ENCODE peak calls at places on chromosome 1, in four cellular contexts. S is neural progenitor cell, M is cardiac fibroblast, H is Peyer's patch. A is an unnamed sample.

GRCh38 chr1:65734976-65735375 is 57.7 kb upstream of the PDE4B start:
- DNase-seq in S (no peak), H (no peak), M (no peak), A (no peak)

GRCh38 chr1:185074307-185074706 is 28.9 kb downstream of the RNF2 start:
- DNase-seq in S (no peak), H (no peak), M (no peak), A (no peak)

GRCh38 chr1:87131809-87132663 is 196.6 kb upstream of the LMO4 start:
- DNase-seq in H (peak; percentile 80), M (peak; percentile 85), S (peak; percentile 86), A (peak; percentile 76)

GRCh38 chr1:200654660-200655059 is 15.0 kb downstream of the DDX59 start:
- DNase-seq in S (no peak), H (no peak), M (no peak), A (no peak)

GRCh38 chr1:68481041-68481440 is 15.8 kb downstream of the DEPDC1 start:
- DNase-seq in H (no peak), M (no peak), S (no peak), A (no peak)

GRCh38 chr1:51768971-51769601 is 109.4 kb downstream of the NRDC start:
- DNase-seq in M (peak; percentile 86), S (peak; percentile 68), H (no peak), A (peak; percentile 47)

GRCh38 chr1:244836135-244836521 is 670 bp downstream of the COX20 start:
- DNase-seq in H (no peak), S (peak; percentile 27), M (peak; percentile 39), A (no peak)

GRCh38 chr1:161727343-161727924 is 6.1 kb downstream of the FCRLB start:
- DNase-seq in S (no peak), M (peak; percentile 63), H (no peak), A (no peak)

GRCh38 chr1:207964195-207964966 is 53.5 kb upstream of the CD34 start:
- DNase-seq in M (peak; percentile 42), S (no peak), H (no peak), A (no peak)

GRCh38 chr1:231396643-231397042 is 25.4 kb downstream of the EGLN1 start:
- DNase-seq in H (no peak), S (no peak), M (no peak), A (no peak)

GRCh38 chr1:215890438-215890837 is 323.3 kb downstream of the KCTD3 start:
- DNase-seq in M (no peak), H (no peak), S (no peak), A (no peak)

GRCh38 chr1:230681599-230681998 is 32.3 kb downstream of the AGT start:
- DNase-seq in S (no peak), H (no peak), M (peak; percentile 81), A (no peak)

GRCh38 chr1:29236993-29237905 is 927 bp downstream of the PTPRU start:
- DNase-seq in S (peak; percentile 77), H (no peak), M (peak; percentile 73), A (no peak)

GRCh38 chr1:23436520-23437354 is 12.2 kb upstream of the TCEA3 start:
- DNase-seq in H (peak; percentile 91), S (peak; percentile 68), M (no peak), A (no peak)

GRCh38 chr1:94970783-94971182 is 43.9 kb upstream of the CNN3 start:
- DNase-seq in H (no peak), M (no peak), S (peak; percentile 54), A (no peak)

GRCh38 chr1:192709544-192709943 is 73.6 kb downstream of the RGS13 start:
- DNase-seq in H (no peak), S (peak; percentile 75), M (no peak), A (no peak)

GRCh38 chr1:196558424-196558823 is 49.8 kb downstream of the KCNT2 start:
- DNase-seq in H (no peak), S (no peak), M (peak; percentile 89), A (no peak)

GRCh38 chr1:35691080-35691479 is 27.6 kb downstream of the C1orf216 start:
- DNase-seq in S (peak; percentile 68), M (no peak), H (no peak), A (no peak)

GRCh38 chr1:53277326-53277725 is 39.0 kb upstream of the MAGOH start:
- DNase-seq in S (no peak), H (no peak), M (no peak), A (no peak)

GRCh38 chr1:182720465-182720864 is 36.1 kb upstream of the RGS8 start:
- DNase-seq in H (no peak), M (peak; percentile 7), S (peak; percentile 37), A (no peak)

GRCh38 chr1:149903836-149904491 is 4.6 kb downstream of the BOLA1 start:
- DNase-seq in M (no peak), H (no peak), S (no peak), A (no peak)

GRCh38 chr1:10835423-10836421 is 39.3 kb upstream of the CASZ1 start:
- DNase-seq in M (peak; percentile 39), S (peak; percentile 98), H (peak; percentile 78), A (no peak)
- TF ChIP-seq CTCF in M (no peak), S (peak; percentile 41), H (no peak), A (no peak)

GRCh38 chr1:4659247-4659646 is 4.8 kb downstream of the AJAP1 start:
- DNase-seq in H (no peak), S (peak; percentile 56), M (no peak), A (no peak)
- TF ChIP-seq CTCF in H (no peak), S (no peak), M (no peak), A (no peak)

GRCh38 chr1:205387845-205388244 is 31.1 kb upstream of the KLHDC8A start:
- DNase-seq in M (no peak), S (no peak), H (no peak), A (no peak)
- TF ChIP-seq CTCF in M (no peak), S (no peak), H (no peak), A (no peak)

DNA sequence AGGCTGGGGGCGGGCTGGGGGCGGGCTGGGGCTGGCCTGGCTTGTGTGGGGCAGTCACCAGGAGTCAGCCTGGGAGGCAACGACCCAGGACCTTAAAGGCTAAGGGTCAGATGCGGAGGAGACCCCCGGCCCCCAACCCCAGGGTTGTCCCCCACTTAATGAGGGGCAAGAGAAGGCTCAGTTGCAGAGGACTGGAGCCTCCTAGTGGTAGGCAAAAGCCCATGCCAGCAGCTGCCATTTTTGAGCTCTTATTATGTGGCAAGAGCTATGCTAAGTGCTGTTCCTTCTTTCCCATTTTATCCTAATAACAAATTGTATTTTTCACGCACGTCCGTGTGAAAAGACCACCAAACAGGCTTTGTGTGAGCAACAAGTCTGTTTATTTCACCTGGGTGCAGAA is 8.0 kb downstream of the KIAA1614 start:
- DNase-seq in M (no peak), H (no peak), S (no peak), A (no peak)
- TF ChIP-seq CTCF in M (peak; percentile 45), H (no peak), S (peak; percentile 48), A (peak; percentile 10)

GRCh38 chr1:151839457-151840409 is at the start of gene C2CD4D:
- DNase-seq in M (no peak), H (peak; percentile 85), S (peak; percentile 81), A (no peak)
- TF ChIP-seq CTCF in M (no peak), H (no peak), S (no peak), A (no peak)

DNA sequence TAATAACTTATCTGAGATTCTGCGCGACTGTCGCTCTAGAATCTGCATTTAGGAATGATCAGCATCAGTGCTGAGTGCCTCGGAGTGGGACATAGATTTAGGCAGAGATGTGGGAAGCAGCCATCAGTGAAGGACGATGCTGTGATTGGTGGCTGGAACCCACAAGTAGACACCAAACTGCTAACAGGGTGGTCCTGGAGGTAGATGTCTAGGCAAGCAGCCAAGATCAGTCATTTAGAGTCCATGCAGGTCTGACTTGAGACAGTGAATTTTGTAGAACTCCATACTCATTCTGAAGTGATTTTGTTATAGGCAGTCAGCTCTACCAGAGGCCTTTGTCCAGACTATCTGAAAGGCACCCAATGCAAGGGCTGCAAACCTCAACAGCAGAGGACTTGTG is 51.8 kb upstream of the LYST start:
- DNase-seq in M (no peak), H (no peak), S (no peak), A (no peak)
- TF ChIP-seq CTCF in M (no peak), H (no peak), S (no peak), A (no peak)

DNA sequence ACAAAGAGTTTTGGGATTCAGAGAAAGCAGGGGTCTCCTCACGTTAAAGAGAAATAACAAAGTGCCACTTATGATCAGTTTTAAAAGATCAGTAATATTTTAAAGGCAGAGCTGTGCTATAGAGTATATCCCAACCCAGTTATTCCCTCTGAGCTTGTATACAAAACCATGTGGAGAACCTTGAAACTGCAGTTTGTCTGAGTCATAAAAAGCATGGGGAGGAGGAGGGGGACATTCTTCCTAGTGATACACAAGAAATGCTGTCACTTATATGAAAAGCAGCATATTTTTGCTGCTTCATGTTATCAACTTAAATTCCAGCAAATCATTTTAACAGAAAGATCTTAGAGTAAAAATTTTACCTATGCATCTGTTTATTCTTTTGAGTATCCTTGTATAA is 244.5 kb downstream of the GPR52 start:
- DNase-seq in M (peak; percentile 43), H (no peak), S (no peak), A (no peak)
- TF ChIP-seq CTCF in M (peak; percentile 26), H (no peak), S (peak; percentile 3), A (no peak)

DNA sequence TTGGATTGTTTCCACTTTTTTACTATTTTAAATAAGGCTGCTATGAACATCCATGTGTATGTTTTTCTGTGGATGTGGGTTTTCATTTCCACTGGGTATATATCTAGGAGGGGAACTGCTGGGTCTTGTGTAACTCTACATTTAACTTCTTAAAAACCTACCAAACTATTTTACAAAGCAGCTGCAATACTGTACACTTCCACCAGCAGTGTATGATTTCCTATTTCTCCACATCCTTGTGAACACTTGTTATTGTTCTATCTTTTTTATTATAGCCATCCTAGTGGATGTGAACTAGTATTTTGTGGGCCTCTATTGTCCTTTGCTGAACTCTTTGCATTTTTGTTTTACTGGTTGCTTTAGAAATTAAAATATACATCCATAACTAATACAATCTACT is 33.4 kb downstream of the DIPK1A start:
- DNase-seq in M (no peak), S (no peak), H (no peak), A (no peak)
- TF ChIP-seq CTCF in M (no peak), S (no peak), H (no peak), A (peak; percentile 48)

DNA sequence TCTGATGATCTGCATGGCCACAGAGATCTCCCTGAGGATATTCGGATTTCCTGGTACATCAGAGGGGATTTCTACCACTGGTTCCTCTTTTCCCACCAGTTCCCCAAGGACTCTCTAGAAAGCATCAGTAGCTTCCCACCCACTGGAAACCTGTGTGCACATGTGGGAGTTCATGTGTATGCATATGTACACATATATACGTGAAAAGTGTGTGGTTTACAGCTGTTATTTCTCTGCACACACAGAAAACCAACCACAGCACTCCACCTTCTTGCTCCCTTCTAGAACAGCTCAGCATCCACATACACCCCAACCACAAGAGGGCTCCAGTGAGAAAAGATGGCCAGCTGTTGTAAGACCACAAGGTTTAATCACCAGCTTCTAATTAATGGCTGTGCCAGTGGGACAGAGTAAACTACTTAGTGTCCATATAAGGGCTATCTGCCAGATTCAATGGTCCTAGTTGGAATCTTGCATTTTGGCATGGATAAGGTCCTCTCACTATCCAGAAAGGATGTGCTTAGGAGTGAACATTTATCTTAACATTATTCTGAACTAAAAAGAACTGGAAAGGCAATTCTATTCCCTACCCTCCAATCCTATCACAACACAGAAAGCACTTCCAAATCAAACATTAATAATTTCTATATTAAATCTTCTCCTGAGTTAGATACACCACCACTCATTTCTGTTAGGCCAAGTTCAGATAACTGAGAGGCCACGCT is 24.1 kb downstream of the GPR3 start:
- DNase-seq in M (peak; percentile 82), S (peak; percentile 73), H (no peak), A (no peak)
- TF ChIP-seq CTCF in M (peak; percentile 78), S (peak; percentile 72), H (peak; percentile 70), A (peak; percentile 70)

GRCh38 chr1:24926596-24927249 is 3.4 kb downstream of the RUNX3 start:
- DNase-seq in M (peak; percentile 23), S (peak; percentile 66), H (no peak), A (no peak)
- TF ChIP-seq CTCF in M (no peak), S (no peak), H (no peak), A (no peak)

A was measured in CD14-positive monocyte.